ENCODE peak calls at places on chromosomes 16 and 17, in seven cellular contexts. One of them, this sample, is unnamed.
A peak's percentile ranks its signal among the peaks of the same experiment; 100 is the strongest.

GRCh38 chr16:58411736-58412614 is 19.7 kb downstream of the GINS3 start:
- DNase-seq in psoas muscle: no peak
- DNase-seq in PC-3: peak; percentile 39
- DNase-seq in gastrocnemius medialis: no peak
- DNase-seq in hepatocyte: no peak
- DNase-seq in mammary epithelial cell: peak; percentile 48
- DNase-seq in A549: no peak
- DNase-seq in this sample: no peak

GRCh38 chr16:14013571-14014283 is 57.4 kb upstream of the MRTFB start:
- DNase-seq in psoas muscle: peak; percentile 60
- DNase-seq in PC-3: peak; percentile 62
- DNase-seq in gastrocnemius medialis: peak; percentile 25
- DNase-seq in hepatocyte: peak; percentile 18
- DNase-seq in mammary epithelial cell: peak; percentile 76
- DNase-seq in A549: peak; percentile 90
- DNase-seq in this sample: peak; percentile 56

GRCh38 chr17:54754560-54754959 is 146.1 kb upstream of the TOM1L1 start:
- DNase-seq in psoas muscle: no peak
- DNase-seq in PC-3: no peak
- DNase-seq in gastrocnemius medialis: no peak
- DNase-seq in hepatocyte: no peak
- DNase-seq in mammary epithelial cell: no peak
- DNase-seq in A549: peak; percentile 29
- DNase-seq in this sample: peak; percentile 57

GRCh38 chr16:11613381-11614303 is 26.9 kb upstream of the LITAF start:
- DNase-seq in psoas muscle: peak; percentile 73
- DNase-seq in PC-3: peak; percentile 4
- DNase-seq in gastrocnemius medialis: peak; percentile 44
- DNase-seq in hepatocyte: peak; percentile 48
- DNase-seq in mammary epithelial cell: peak; percentile 94
- DNase-seq in A549: no peak
- DNase-seq in this sample: no peak

GRCh38 chr16:82379601-82380000 is 209.6 kb upstream of the MPHOSPH6 start:
- DNase-seq in psoas muscle: no peak
- DNase-seq in PC-3: no peak
- DNase-seq in gastrocnemius medialis: no peak
- DNase-seq in hepatocyte: no peak
- DNase-seq in mammary epithelial cell: no peak
- DNase-seq in A549: no peak
- DNase-seq in this sample: no peak

GRCh38 chr16:48081656-48082055 is 74.1 kb downstream of the ABCC12 start:
- DNase-seq in psoas muscle: no peak
- DNase-seq in PC-3: peak; percentile 87
- DNase-seq in gastrocnemius medialis: no peak
- DNase-seq in hepatocyte: no peak
- DNase-seq in mammary epithelial cell: peak; percentile 90
- DNase-seq in A549: peak; percentile 78
- DNase-seq in this sample: no peak

GRCh38 chr17:17525331-17525730 is 29.1 kb upstream of the RASD1 start:
- DNase-seq in psoas muscle: peak; percentile 50
- DNase-seq in PC-3: no peak
- DNase-seq in gastrocnemius medialis: no peak
- DNase-seq in hepatocyte: no peak
- DNase-seq in mammary epithelial cell: no peak
- DNase-seq in A549: no peak
- DNase-seq in this sample: no peak

GRCh38 chr17:64218066-64218465 is 45.0 kb downstream of the TEX2 start:
- DNase-seq in psoas muscle: no peak
- DNase-seq in PC-3: no peak
- DNase-seq in gastrocnemius medialis: no peak
- DNase-seq in hepatocyte: no peak
- DNase-seq in mammary epithelial cell: no peak
- DNase-seq in A549: no peak
- DNase-seq in this sample: no peak

GRCh38 chr16:8639694-8640093 is 18.2 kb downstream of the METTL22 start:
- DNase-seq in psoas muscle: no peak
- DNase-seq in PC-3: no peak
- DNase-seq in gastrocnemius medialis: no peak
- DNase-seq in hepatocyte: no peak
- DNase-seq in mammary epithelial cell: no peak
- DNase-seq in A549: no peak
- DNase-seq in this sample: no peak

GRCh38 chr17:15051913-15052312 is 213.2 kb downstream of the PMP22 start:
- DNase-seq in psoas muscle: no peak
- DNase-seq in PC-3: no peak
- DNase-seq in gastrocnemius medialis: no peak
- DNase-seq in hepatocyte: no peak
- DNase-seq in mammary epithelial cell: no peak
- DNase-seq in A549: no peak
- DNase-seq in this sample: no peak

GRCh38 chr17:2011421-2012371 is 13.4 kb downstream of the RTN4RL1 start:
- DNase-seq in psoas muscle: peak; percentile 64
- DNase-seq in PC-3: peak; percentile 95
- DNase-seq in gastrocnemius medialis: no peak
- DNase-seq in hepatocyte: no peak
- DNase-seq in mammary epithelial cell: peak; percentile 51
- DNase-seq in A549: no peak
- DNase-seq in this sample: peak; percentile 73

GRCh38 chr16:64872101-64872500 is 249.8 kb downstream of the CDH11 start:
- DNase-seq in psoas muscle: no peak
- DNase-seq in PC-3: no peak
- DNase-seq in gastrocnemius medialis: no peak
- DNase-seq in hepatocyte: no peak
- DNase-seq in mammary epithelial cell: no peak
- DNase-seq in A549: no peak
- DNase-seq in this sample: no peak
- H3K4me1 ChIP-seq in psoas muscle: no peaks in the 10 kb centered on the region
- H3K4me1 ChIP-seq in PC-3: no peaks in the 10 kb centered on the region
- H3K4me1 ChIP-seq in gastrocnemius medialis: peaks cover 3% of the 10 kb centered on the region
- H3K4me1 ChIP-seq in hepatocyte: peaks cover 4% of the 10 kb centered on the region
- H3K4me1 ChIP-seq in mammary epithelial cell: no peaks in the 10 kb centered on the region
- H3K4me1 ChIP-seq in A549: no peaks in the 10 kb centered on the region
- H3K4me1 ChIP-seq in this sample: no peaks in the 10 kb centered on the region

DNA sequence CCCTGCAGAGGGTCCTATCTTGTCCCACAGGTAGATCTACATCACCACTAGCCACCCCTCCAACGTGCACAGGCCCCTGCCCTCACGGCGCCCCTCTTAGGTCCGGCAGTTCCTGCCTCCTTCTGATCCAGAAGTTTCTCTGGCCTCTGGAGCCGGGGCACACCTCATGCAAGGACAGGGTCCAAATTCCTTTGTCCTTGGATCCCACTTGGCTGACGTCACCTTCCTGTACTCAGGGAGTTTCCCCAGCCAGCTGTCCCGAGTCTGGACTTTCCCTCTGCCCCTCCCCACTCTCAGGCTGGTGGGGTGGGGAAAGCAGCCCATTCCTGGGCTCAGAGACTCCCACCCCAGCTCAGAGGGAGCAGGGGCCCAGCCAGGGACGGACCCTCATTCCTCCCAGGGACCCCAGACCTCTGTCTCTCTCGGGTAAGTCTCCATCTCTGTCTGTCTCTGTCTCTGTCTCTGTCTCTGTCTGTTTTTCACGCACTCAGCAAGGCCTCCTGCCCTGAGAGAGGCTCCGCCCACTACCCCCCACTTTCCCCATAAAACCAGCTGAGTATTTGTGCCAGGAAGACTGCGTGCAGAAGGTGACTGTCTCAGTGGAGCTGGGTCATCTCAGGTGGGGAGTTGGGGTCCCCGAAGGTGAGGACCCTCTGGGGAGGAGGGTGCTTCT is at the start of gene IL32:
- DNase-seq in psoas muscle: no peak
- DNase-seq in PC-3: peak; percentile 32
- DNase-seq in gastrocnemius medialis: peak; percentile 36
- DNase-seq in hepatocyte: peak; percentile 89
- DNase-seq in mammary epithelial cell: peak; percentile 84
- DNase-seq in A549: peak; percentile 66
- DNase-seq in this sample: no peak
- H3K4me3 ChIP-seq in psoas muscle: peak within 1 kb of the TSS; percentile 73
- H3K4me3 ChIP-seq in PC-3: no peak within 1 kb of the TSS
- H3K4me3 ChIP-seq in gastrocnemius medialis: peak within 1 kb of the TSS; percentile 61
- H3K4me3 ChIP-seq in hepatocyte: no peak within 1 kb of the TSS
- H3K4me3 ChIP-seq in mammary epithelial cell: no peak within 1 kb of the TSS
- H3K4me3 ChIP-seq in A549: peak within 1 kb of the TSS; percentile 17
- H3K4me3 ChIP-seq in this sample: no peak within 1 kb of the TSS

GRCh38 chr16:89598199-89598598 is 15.2 kb upstream of the DPEP1 start:
- DNase-seq in psoas muscle: no peak
- DNase-seq in PC-3: no peak
- DNase-seq in gastrocnemius medialis: no peak
- DNase-seq in hepatocyte: no peak
- DNase-seq in mammary epithelial cell: no peak
- DNase-seq in A549: peak; percentile 71
- DNase-seq in this sample: peak; percentile 51

GRCh38 chr16:89600956-89601355 is 12.5 kb upstream of the DPEP1 start:
- DNase-seq in psoas muscle: no peak
- DNase-seq in PC-3: no peak
- DNase-seq in gastrocnemius medialis: no peak
- DNase-seq in hepatocyte: no peak
- DNase-seq in mammary epithelial cell: no peak
- DNase-seq in A549: no peak
- DNase-seq in this sample: no peak

GRCh38 chr16:89599902-89600301 is 13.5 kb upstream of the DPEP1 start:
- DNase-seq in psoas muscle: no peak
- DNase-seq in PC-3: no peak
- DNase-seq in gastrocnemius medialis: no peak
- DNase-seq in hepatocyte: no peak
- DNase-seq in mammary epithelial cell: no peak
- DNase-seq in A549: no peak
- DNase-seq in this sample: no peak

GRCh38 chr16:89600427-89600826 is 13.0 kb upstream of the DPEP1 start:
- DNase-seq in psoas muscle: no peak
- DNase-seq in PC-3: no peak
- DNase-seq in gastrocnemius medialis: no peak
- DNase-seq in hepatocyte: no peak
- DNase-seq in mammary epithelial cell: peak; percentile 17
- DNase-seq in A549: no peak
- DNase-seq in this sample: no peak

DNA sequence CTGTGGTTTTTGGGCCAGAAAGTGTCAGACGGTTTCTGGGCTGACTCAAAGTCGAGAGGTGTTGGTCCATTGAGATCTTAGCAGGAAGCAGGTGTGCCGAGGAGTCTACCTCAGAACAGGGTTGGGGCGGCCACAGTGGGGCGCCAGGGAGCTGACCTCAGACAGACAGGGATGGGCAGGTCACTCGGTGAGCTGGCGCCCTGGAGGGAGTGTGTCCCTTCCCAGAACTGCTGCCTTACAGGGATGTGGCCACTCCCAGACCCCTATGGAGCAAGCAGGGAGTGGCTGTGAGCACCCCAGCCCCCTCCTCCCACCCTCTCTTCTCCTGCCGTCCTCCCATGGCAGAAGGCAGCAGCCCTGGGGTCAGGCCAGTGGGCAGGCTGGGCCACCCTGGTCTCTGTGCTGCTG is 14.0 kb upstream of the DPEP1 start:
- DNase-seq in psoas muscle: no peak
- DNase-seq in PC-3: peak; percentile 42
- DNase-seq in gastrocnemius medialis: no peak
- DNase-seq in hepatocyte: peak; percentile 64
- DNase-seq in mammary epithelial cell: peak; percentile 41
- DNase-seq in A549: peak; percentile 81
- DNase-seq in this sample: no peak
- TF ChIP-seq CTCF in psoas muscle: no peak
- TF ChIP-seq CTCF in PC-3: peak; percentile 57
- TF ChIP-seq CTCF in gastrocnemius medialis: no peak
- TF ChIP-seq CTCF in hepatocyte: peak; percentile 37
- TF ChIP-seq CTCF in mammary epithelial cell: peak; percentile 50
- TF ChIP-seq CTCF in A549: peak; percentile 51
- TF ChIP-seq CTCF in this sample: peak; percentile 25

GRCh38 chr17:78891406-78892061 is 11.5 kb downstream of the CEP295NL start:
- DNase-seq in psoas muscle: no peak
- DNase-seq in PC-3: no peak
- DNase-seq in gastrocnemius medialis: no peak
- DNase-seq in hepatocyte: no peak
- DNase-seq in mammary epithelial cell: no peak
- DNase-seq in A549: no peak
- DNase-seq in this sample: no peak
- H3K4me1 ChIP-seq in psoas muscle: peaks cover 28% of the 10 kb centered on the region
- H3K4me1 ChIP-seq in PC-3: peaks cover under 1% of the 10 kb centered on the region
- H3K4me1 ChIP-seq in gastrocnemius medialis: peaks cover 36% of the 10 kb centered on the region
- H3K4me1 ChIP-seq in hepatocyte: no peaks in the 10 kb centered on the region
- H3K4me1 ChIP-seq in mammary epithelial cell: no peaks in the 10 kb centered on the region
- H3K4me1 ChIP-seq in A549: peaks cover 7% of the 10 kb centered on the region
- H3K4me1 ChIP-seq in this sample: no peaks in the 10 kb centered on the region

GRCh38 chr17:41308251-41308917 is 725 bp downstream of the KRTAP16-1 start:
- DNase-seq in psoas muscle: peak; percentile 71
- DNase-seq in PC-3: no peak
- DNase-seq in gastrocnemius medialis: no peak
- DNase-seq in hepatocyte: no peak
- DNase-seq in mammary epithelial cell: peak; percentile 34
- DNase-seq in A549: no peak
- DNase-seq in this sample: no peak
- H3K4me3 ChIP-seq in psoas muscle: no peak overlapping the region
- H3K4me3 ChIP-seq in PC-3: no peak overlapping the region
- H3K4me3 ChIP-seq in gastrocnemius medialis: no peak overlapping the region
- H3K4me3 ChIP-seq in hepatocyte: no peak overlapping the region
- H3K4me3 ChIP-seq in mammary epithelial cell: no peak overlapping the region
- H3K4me3 ChIP-seq in A549: no peak overlapping the region
- H3K4me3 ChIP-seq in this sample: no peak overlapping the region

GRCh38 chr17:4554441-4554996 is 665 bp downstream of the MYBBP1A start:
- DNase-seq in psoas muscle: peak; percentile 64
- DNase-seq in PC-3: no peak
- DNase-seq in gastrocnemius medialis: no peak
- DNase-seq in hepatocyte: no peak
- DNase-seq in mammary epithelial cell: no peak
- DNase-seq in A549: no peak
- DNase-seq in this sample: no peak

GRCh38 chr17:4555863-4556646 is 871 bp upstream of the MYBBP1A start:
- DNase-seq in psoas muscle: peak; percentile 36
- DNase-seq in PC-3: no peak
- DNase-seq in gastrocnemius medialis: no peak
- DNase-seq in hepatocyte: no peak
- DNase-seq in mammary epithelial cell: no peak
- DNase-seq in A549: no peak
- DNase-seq in this sample: no peak

GRCh38 chr17:4551796-4552525 is 3.2 kb downstream of the MYBBP1A start:
- DNase-seq in psoas muscle: peak; percentile 53
- DNase-seq in PC-3: no peak
- DNase-seq in gastrocnemius medialis: no peak
- DNase-seq in hepatocyte: no peak
- DNase-seq in mammary epithelial cell: no peak
- DNase-seq in A549: no peak
- DNase-seq in this sample: no peak

GRCh38 chr17:4554997-4555799 is at the start of gene MYBBP1A:
- DNase-seq in psoas muscle: peak; percentile 99
- DNase-seq in PC-3: peak; percentile 93
- DNase-seq in gastrocnemius medialis: peak; percentile 95
- DNase-seq in hepatocyte: peak; percentile 99
- DNase-seq in mammary epithelial cell: peak; percentile 92
- DNase-seq in A549: peak; percentile 97
- DNase-seq in this sample: peak; percentile 98

GRCh38 chr17:4553669-4554068 is 1.5 kb downstream of the MYBBP1A start:
- DNase-seq in psoas muscle: peak; percentile 51
- DNase-seq in PC-3: no peak
- DNase-seq in gastrocnemius medialis: no peak
- DNase-seq in hepatocyte: no peak
- DNase-seq in mammary epithelial cell: no peak
- DNase-seq in A549: no peak
- DNase-seq in this sample: no peak
- TF ChIP-seq CTCF in psoas muscle: no peak
- TF ChIP-seq CTCF in PC-3: no peak
- TF ChIP-seq CTCF in gastrocnemius medialis: no peak
- TF ChIP-seq CTCF in hepatocyte: no peak
- TF ChIP-seq CTCF in mammary epithelial cell: no peak
- TF ChIP-seq CTCF in A549: no peak
- TF ChIP-seq CTCF in this sample: no peak

GRCh38 chr17:40312131-40312731 is 3.3 kb downstream of the RARA start:
- DNase-seq in psoas muscle: peak; percentile 84
- DNase-seq in PC-3: peak; percentile 59
- DNase-seq in gastrocnemius medialis: peak; percentile 85
- DNase-seq in hepatocyte: no peak
- DNase-seq in mammary epithelial cell: peak; percentile 56
- DNase-seq in A549: no peak
- DNase-seq in this sample: no peak
- H3K4me1 ChIP-seq in psoas muscle: peaks cover 94% of the 10 kb centered on the region
- H3K4me1 ChIP-seq in PC-3: peaks cover 77% of the 10 kb centered on the region
- H3K4me1 ChIP-seq in gastrocnemius medialis: peaks cover 96% of the 10 kb centered on the region
- H3K4me1 ChIP-seq in hepatocyte: peaks cover 86% of the 10 kb centered on the region
- H3K4me1 ChIP-seq in mammary epithelial cell: peaks cover 82% of the 10 kb centered on the region
- H3K4me1 ChIP-seq in A549: peaks cover 95% of the 10 kb centered on the region
- H3K4me1 ChIP-seq in this sample: peaks cover 62% of the 10 kb centered on the region